ENCODE peak calls at places on chromosomes 6 and 20, in ten cellular contexts. X is WTC11, D is T-helper 9 cell, B is left cardiac atrium, K is stromal cell of bone marrow, V is esophagus muscularis mucosa, J is GM19239, T is GM12892, A is HuH-7.5, U is RWPE2. S is an unnamed sample.

GRCh38 chr6:40627316-40627715 is 40.2 kb upstream of the LRFN2 start:
- DNase-seq in X (no peak), D (no peak), B (no peak), K (no peak), V (no peak), J (no peak), T (no peak), A (no peak), U (no peak), S (no peak)

GRCh38 chr6:33857301-33858052 is 53.7 kb upstream of the MLN start:
- DNase-seq in X (no peak), D (no peak), B (no peak), K (no peak), V (no peak), J (no peak), T (no peak), A (no peak), U (no peak), S (no peak)

GRCh38 chr20:2759603-2760360 is 40.6 kb downstream of the CPXM1 start:
- DNase-seq in X (no peak), D (no peak), B (no peak), K (no peak), V (no peak), J (no peak), T (no peak), A (no peak), U (no peak), S (no peak)

GRCh38 chr6:135347887-135348286 is 149.7 kb downstream of the AHI1 start:
- DNase-seq in X (no peak), D (no peak), B (no peak), K (no peak), V (no peak), J (no peak), T (no peak), A (no peak), U (no peak), S (no peak)

GRCh38 chr6:39724787-39725631 is at the start of gene KIF6:
- DNase-seq in X (peak; percentile 94), D (peak; percentile 47), B (peak; percentile 95), K (peak; percentile 82), V (peak; percentile 97), J (peak; percentile 90), T (peak; percentile 85), A (peak; percentile 82), U (peak; percentile 88), S (peak; percentile 98)

GRCh38 chr20:19945732-19946670 is 71.2 kb upstream of the NAA20 start:
- DNase-seq in X (no peak), D (no peak), B (peak; percentile 49), K (no peak), V (no peak), J (no peak), T (no peak), A (no peak), U (no peak), S (no peak)

GRCh38 chr20:57481281-57481711 is 43.6 kb downstream of the CTCFL start:
- DNase-seq in X (no peak), D (no peak), B (no peak), K (no peak), V (no peak), J (no peak), T (no peak), A (no peak), U (peak; percentile 75), S (no peak)

GRCh38 chr6:161192636-161193411 is 81.0 kb downstream of the AGPAT4 start:
- DNase-seq in X (no peak), D (no peak), B (no peak), K (no peak), V (no peak), J (no peak), T (no peak), A (no peak), U (no peak), S (no peak)

GRCh38 chr6:13760307-13760706 is 48.7 kb upstream of the RANBP9 start:
- DNase-seq in X (no peak), D (no peak), B (no peak), K (no peak), V (no peak), J (no peak), T (no peak), A (no peak), U (no peak), S (no peak)

GRCh38 chr6:121492536-121492935 is 57.1 kb downstream of the GJA1 start:
- DNase-seq in X (no peak), D (no peak), B (no peak), K (no peak), V (no peak), J (no peak), T (no peak), A (no peak), U (no peak), S (no peak)

S was measured in neural progenitor cell.